ENCODE peak calls at places on chromosomes 13 and 19, in four cellular contexts. One of them, this sample, is unnamed.
A peak's percentile ranks its signal among the peaks of the same experiment; 100 is the strongest.

GRCh38 chr19:17471410-17472125 is 1.2 kb downstream of the SLC27A1 start:
- DNase-seq in psoas muscle: no peak
- DNase-seq in activated B cell treated with CpG ODN at 0.5 μM for 24 hours: no peak
- DNase-seq in mesothelial cell of epicardium: no peak
- DNase-seq in this sample: no peak

GRCh38 chr13:51153527-51153926 is 42.5 kb upstream of the C13orf42 start:
- DNase-seq in mesothelial cell of epicardium: no peak
- DNase-seq in activated B cell treated with CpG ODN at 0.5 μM for 24 hours: no peak
- DNase-seq in psoas muscle: no peak
- DNase-seq in this sample: peak; percentile 25

GRCh38 chr13:107864543-107865460 is 350.5 kb downstream of the LIG4 start:
- DNase-seq in mesothelial cell of epicardium: peak; percentile 52
- DNase-seq in activated B cell treated with CpG ODN at 0.5 μM for 24 hours: no peak
- DNase-seq in psoas muscle: no peak
- DNase-seq in this sample: no peak

GRCh38 chr19:10620786-10621185 is 4.6 kb upstream of the SLC44A2 start:
- DNase-seq in mesothelial cell of epicardium: no peak
- DNase-seq in activated B cell treated with CpG ODN at 0.5 μM for 24 hours: no peak
- DNase-seq in psoas muscle: no peak
- DNase-seq in this sample: no peak

GRCh38 chr19:53909471-53910169 is 542 bp downstream of the CACNG7 start:
- DNase-seq in psoas muscle: peak; percentile 33
- DNase-seq in activated B cell treated with CpG ODN at 0.5 μM for 24 hours: no peak
- DNase-seq in mesothelial cell of epicardium: no peak
- DNase-seq in this sample: no peak

GRCh38 chr13:41224113-41225110 is 30.0 kb upstream of the KBTBD7 start:
- DNase-seq in psoas muscle: no peak
- DNase-seq in mesothelial cell of epicardium: no peak
- DNase-seq in activated B cell treated with CpG ODN at 0.5 μM for 24 hours: no peak
- DNase-seq in this sample: no peak

GRCh38 chr19:38734426-38735256 is 9.6 kb downstream of the CAPN12 start:
- DNase-seq in psoas muscle: peak; percentile 62
- DNase-seq in mesothelial cell of epicardium: no peak
- DNase-seq in activated B cell treated with CpG ODN at 0.5 μM for 24 hours: peak; percentile 38
- DNase-seq in this sample: no peak

GRCh38 chr13:64289702-64290101 is 2874.1 kb upstream of the PCDH20 start:
- DNase-seq in activated B cell treated with CpG ODN at 0.5 μM for 24 hours: no peak
- DNase-seq in psoas muscle: no peak
- DNase-seq in mesothelial cell of epicardium: no peak
- DNase-seq in this sample: no peak

GRCh38 chr19:34904846-34905527 is 21.7 kb upstream of the ZNF30 start:
- DNase-seq in psoas muscle: no peak
- DNase-seq in activated B cell treated with CpG ODN at 0.5 μM for 24 hours: no peak
- DNase-seq in mesothelial cell of epicardium: no peak
- DNase-seq in this sample: no peak

GRCh38 chr13:27425918-27426630 is 1.7 kb downstream of the GTF3A start:
- DNase-seq in mesothelial cell of epicardium: peak; percentile 47
- DNase-seq in psoas muscle: peak; percentile 88
- DNase-seq in activated B cell treated with CpG ODN at 0.5 μM for 24 hours: peak; percentile 60
- DNase-seq in this sample: no peak

GRCh38 chr13:80979035-80979641 is 638.2 kb upstream of the SPRY2 start:
- DNase-seq in mesothelial cell of epicardium: peak; percentile 42
- DNase-seq in psoas muscle: no peak
- DNase-seq in activated B cell treated with CpG ODN at 0.5 μM for 24 hours: no peak
- DNase-seq in this sample: no peak

GRCh38 chr19:3285647-3286176 is 61.3 kb downstream of the CELF5 start:
- DNase-seq in mesothelial cell of epicardium: peak; percentile 53
- DNase-seq in activated B cell treated with CpG ODN at 0.5 μM for 24 hours: no peak
- DNase-seq in psoas muscle: peak; percentile 50
- DNase-seq in this sample: no peak

GRCh38 chr19:54388001-54388802 is 23.5 kb upstream of the LAIR1 start:
- DNase-seq in psoas muscle: no peak
- DNase-seq in mesothelial cell of epicardium: no peak
- DNase-seq in activated B cell treated with CpG ODN at 0.5 μM for 24 hours: no peak
- DNase-seq in this sample: no peak

GRCh38 chr19:53813996-53814395 is 10.1 kb downstream of the NLRP12 start:
- DNase-seq in activated B cell treated with CpG ODN at 0.5 μM for 24 hours: no peak
- DNase-seq in psoas muscle: no peak
- DNase-seq in mesothelial cell of epicardium: no peak
- DNase-seq in this sample: no peak

GRCh38 chr13:111345682-111346081 is 25.2 kb downstream of the TEX29 start:
- DNase-seq in psoas muscle: no peak
- DNase-seq in activated B cell treated with CpG ODN at 0.5 μM for 24 hours: no peak
- DNase-seq in mesothelial cell of epicardium: no peak
- DNase-seq in this sample: peak; percentile 60

GRCh38 chr13:113460064-113460555 is 6.8 kb upstream of the ADPRHL1 start:
- DNase-seq in mesothelial cell of epicardium: no peak
- DNase-seq in activated B cell treated with CpG ODN at 0.5 μM for 24 hours: no peak
- DNase-seq in psoas muscle: no peak
- DNase-seq in this sample: no peak

GRCh38 chr19:16258440-16258903 is 60.8 kb downstream of the AP1M1 start:
- DNase-seq in activated B cell treated with CpG ODN at 0.5 μM for 24 hours: no peak
- DNase-seq in mesothelial cell of epicardium: no peak
- DNase-seq in psoas muscle: peak; percentile 86
- DNase-seq in this sample: no peak

GRCh38 chr19:4909172-4909896 is at the start of gene UHRF1:
- DNase-seq in activated B cell treated with CpG ODN at 0.5 μM for 24 hours: no peak
- DNase-seq in mesothelial cell of epicardium: no peak
- DNase-seq in psoas muscle: no peak
- DNase-seq in this sample: no peak

GRCh38 chr13:113146750-113147149 is 11.7 kb upstream of the PROZ start:
- DNase-seq in mesothelial cell of epicardium: no peak
- DNase-seq in psoas muscle: no peak
- DNase-seq in activated B cell treated with CpG ODN at 0.5 μM for 24 hours: no peak
- DNase-seq in this sample: peak; percentile 77

GRCh38 chr13:22235950-22236290 is 565.0 kb downstream of the FGF9 start:
- DNase-seq in activated B cell treated with CpG ODN at 0.5 μM for 24 hours: no peak
- DNase-seq in mesothelial cell of epicardium: no peak
- DNase-seq in psoas muscle: no peak
- DNase-seq in this sample: no peak

GRCh38 chr13:113665582-113666323 is 1.3 kb upstream of the GRK1 start:
- DNase-seq in activated B cell treated with CpG ODN at 0.5 μM for 24 hours: peak; percentile 11
- DNase-seq in psoas muscle: peak; percentile 41
- DNase-seq in mesothelial cell of epicardium: peak; percentile 24
- DNase-seq in this sample: no peak

GRCh38 chr19:41897181-41897580 is 14.2 kb downstream of the ARHGEF1 start:
- DNase-seq in mesothelial cell of epicardium: no peak
- DNase-seq in psoas muscle: no peak
- DNase-seq in activated B cell treated with CpG ODN at 0.5 μM for 24 hours: no peak
- DNase-seq in this sample: no peak

GRCh38 chr19:48556825-48557224 is 4.9 kb downstream of the SULT2B1 start:
- DNase-seq in activated B cell treated with CpG ODN at 0.5 μM for 24 hours: no peak
- DNase-seq in psoas muscle: no peak
- DNase-seq in mesothelial cell of epicardium: no peak
- DNase-seq in this sample: no peak

GRCh38 chr19:16608290-16608704 is 19.7 kb downstream of the MED26 start:
- DNase-seq in mesothelial cell of epicardium: no peak
- DNase-seq in activated B cell treated with CpG ODN at 0.5 μM for 24 hours: no peak
- DNase-seq in psoas muscle: peak; percentile 10
- DNase-seq in this sample: no peak

GRCh38 chr13:73198888-73199497 is 140.2 kb downstream of the KLF5 start:
- DNase-seq in activated B cell treated with CpG ODN at 0.5 μM for 24 hours: no peak
- DNase-seq in mesothelial cell of epicardium: no peak
- DNase-seq in psoas muscle: no peak
- DNase-seq in this sample: no peak

GRCh38 chr13:73879346-73880020 is 254.7 kb downstream of the KLF12 start:
- DNase-seq in mesothelial cell of epicardium: no peak
- DNase-seq in psoas muscle: no peak
- DNase-seq in activated B cell treated with CpG ODN at 0.5 μM for 24 hours: no peak
- DNase-seq in this sample: no peak

GRCh38 chr19:45670670-45671453 is 2.8 kb downstream of the GIPR start:
- DNase-seq in psoas muscle: peak; percentile 80
- DNase-seq in mesothelial cell of epicardium: peak; percentile 80
- DNase-seq in activated B cell treated with CpG ODN at 0.5 μM for 24 hours: peak; percentile 47
- DNase-seq in this sample: peak; percentile 89

GRCh38 chr13:113216165-113217056 is 7.0 kb downstream of the CUL4A start:
- DNase-seq in mesothelial cell of epicardium: no peak
- DNase-seq in activated B cell treated with CpG ODN at 0.5 μM for 24 hours: no peak
- DNase-seq in psoas muscle: peak; percentile 81
- DNase-seq in this sample: peak; percentile 66

GRCh38 chr13:36057041-36057440 is 74.1 kb downstream of the DCLK1 start:
- DNase-seq in activated B cell treated with CpG ODN at 0.5 μM for 24 hours: no peak
- DNase-seq in psoas muscle: no peak
- DNase-seq in mesothelial cell of epicardium: no peak
- DNase-seq in this sample: no peak

GRCh38 chr19:4516939-4517300 is 1.4 kb downstream of the PLIN4 start:
- DNase-seq in mesothelial cell of epicardium: no peak
- DNase-seq in psoas muscle: peak; percentile 89
- DNase-seq in activated B cell treated with CpG ODN at 0.5 μM for 24 hours: no peak
- DNase-seq in this sample: no peak

GRCh38 chr19:39347332-39348227 is 5.4 kb downstream of the SAMD4B start:
- DNase-seq in activated B cell treated with CpG ODN at 0.5 μM for 24 hours: no peak
- DNase-seq in psoas muscle: no peak
- DNase-seq in mesothelial cell of epicardium: no peak
- DNase-seq in this sample: no peak

GRCh38 chr13:31046711-31047279 is 114.3 kb downstream of the TEX26 start:
- DNase-seq in activated B cell treated with CpG ODN at 0.5 μM for 24 hours: no peak
- DNase-seq in psoas muscle: no peak
- DNase-seq in mesothelial cell of epicardium: no peak
- DNase-seq in this sample: no peak

GRCh38 chr19:40716655-40717324 is at the start of the genes COQ8B and ITPKC:
- DNase-seq in activated B cell treated with CpG ODN at 0.5 μM for 24 hours: peak; percentile 100
- DNase-seq in psoas muscle: peak; percentile 100
- DNase-seq in mesothelial cell of epicardium: peak; percentile 100
- DNase-seq in this sample: peak; percentile 99
- TF ChIP-seq CTCF in activated B cell treated with CpG ODN at 0.5 μM for 24 hours: no peak
- TF ChIP-seq CTCF in psoas muscle: peak; percentile 32
- TF ChIP-seq CTCF in mesothelial cell of epicardium: no peak
- TF ChIP-seq CTCF in this sample: peak; percentile 32

GRCh38 chr19:6279931-6280591 is at the start of gene MLLT1:
- DNase-seq in psoas muscle: peak; percentile 99
- DNase-seq in mesothelial cell of epicardium: peak; percentile 97
- DNase-seq in activated B cell treated with CpG ODN at 0.5 μM for 24 hours: peak; percentile 95
- DNase-seq in this sample: peak; percentile 99
- TF ChIP-seq CTCF in psoas muscle: peak; percentile 80
- TF ChIP-seq CTCF in mesothelial cell of epicardium: peak; percentile 74
- TF ChIP-seq CTCF in activated B cell treated with CpG ODN at 0.5 μM for 24 hours: peak; percentile 36
- TF ChIP-seq CTCF in this sample: peak; percentile 93

GRCh38 chr13:59178344-59178743 is 985.4 kb downstream of the DIAPH3 start:
- DNase-seq in psoas muscle: no peak
- DNase-seq in mesothelial cell of epicardium: no peak
- DNase-seq in activated B cell treated with CpG ODN at 0.5 μM for 24 hours: no peak
- DNase-seq in this sample: no peak

GRCh38 chr13:59182241-59182640 is 981.5 kb downstream of the DIAPH3 start:
- DNase-seq in mesothelial cell of epicardium: no peak
- DNase-seq in activated B cell treated with CpG ODN at 0.5 μM for 24 hours: no peak
- DNase-seq in psoas muscle: no peak
- DNase-seq in this sample: no peak

GRCh38 chr13:59172076-59172475 is 991.7 kb downstream of the DIAPH3 start:
- DNase-seq in psoas muscle: no peak
- DNase-seq in mesothelial cell of epicardium: no peak
- DNase-seq in activated B cell treated with CpG ODN at 0.5 μM for 24 hours: no peak
- DNase-seq in this sample: no peak

GRCh38 chr13:59176775-59177174 is 987.0 kb downstream of the DIAPH3 start:
- DNase-seq in psoas muscle: no peak
- DNase-seq in mesothelial cell of epicardium: no peak
- DNase-seq in activated B cell treated with CpG ODN at 0.5 μM for 24 hours: no peak
- DNase-seq in this sample: no peak
- TF ChIP-seq CTCF in psoas muscle: no peak
- TF ChIP-seq CTCF in mesothelial cell of epicardium: peak; percentile 45
- TF ChIP-seq CTCF in activated B cell treated with CpG ODN at 0.5 μM for 24 hours: no peak
- TF ChIP-seq CTCF in this sample: no peak

GRCh38 chr13:56561327-56561726 is 579.4 kb upstream of the PRR20A start:
- DNase-seq in mesothelial cell of epicardium: no peak
- DNase-seq in psoas muscle: no peak
- DNase-seq in activated B cell treated with CpG ODN at 0.5 μM for 24 hours: no peak
- DNase-seq in this sample: no peak
- TF ChIP-seq CTCF in mesothelial cell of epicardium: no peak
- TF ChIP-seq CTCF in psoas muscle: no peak
- TF ChIP-seq CTCF in activated B cell treated with CpG ODN at 0.5 μM for 24 hours: no peak
- TF ChIP-seq CTCF in this sample: no peak

DNA sequence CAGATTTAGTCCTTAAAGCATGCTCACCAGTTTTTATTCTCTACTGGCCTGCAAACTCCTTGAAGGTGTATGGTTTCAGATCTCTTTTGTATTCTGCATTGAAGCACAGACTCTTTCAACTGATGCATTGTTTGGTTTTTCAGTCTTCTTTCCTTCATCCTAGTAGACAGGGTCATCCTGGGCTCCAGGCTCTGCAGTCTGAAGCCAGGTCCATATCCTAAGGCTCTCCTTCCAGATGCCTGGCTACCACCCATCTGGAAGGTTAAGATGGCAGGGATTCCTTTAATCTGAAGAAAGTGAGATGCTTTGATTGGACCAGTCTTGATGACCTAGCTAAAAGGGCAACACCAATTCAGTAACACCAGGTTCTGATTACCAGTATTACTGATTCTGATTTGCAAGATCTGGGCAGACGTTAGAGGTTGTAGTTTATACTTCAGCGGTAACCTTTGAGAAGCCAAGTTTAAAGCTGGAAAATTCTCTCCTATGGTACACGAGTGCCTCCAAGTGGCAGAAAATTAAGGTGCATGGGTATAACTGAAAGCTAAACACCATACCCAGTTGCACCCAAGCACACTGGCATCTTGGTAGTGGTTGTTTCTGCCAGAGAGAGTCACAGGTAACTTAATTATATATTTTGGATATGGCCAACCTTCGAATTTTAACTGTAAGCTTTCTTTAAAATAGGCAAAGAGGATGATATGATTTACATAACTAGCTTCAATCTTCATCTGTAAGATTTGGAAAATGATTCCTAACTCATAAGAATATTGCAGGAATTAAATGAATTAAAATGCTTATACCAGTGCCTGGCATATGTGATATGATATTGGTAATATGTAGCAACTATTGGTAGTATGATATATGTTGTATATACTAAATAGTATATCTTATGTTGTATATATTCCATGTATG is 1651.9 kb upstream of the MIR17HG start:
- DNase-seq in psoas muscle: no peak
- DNase-seq in activated B cell treated with CpG ODN at 0.5 μM for 24 hours: no peak
- DNase-seq in mesothelial cell of epicardium: peak; percentile 73
- DNase-seq in this sample: no peak
- TF ChIP-seq CTCF in psoas muscle: peak; percentile 26
- TF ChIP-seq CTCF in activated B cell treated with CpG ODN at 0.5 μM for 24 hours: no peak
- TF ChIP-seq CTCF in mesothelial cell of epicardium: peak; percentile 69
- TF ChIP-seq CTCF in this sample: peak; percentile 89

GRCh38 chr19:30669329-30670010 is 297.3 kb downstream of the ZNF536 start:
- DNase-seq in psoas muscle: peak; percentile 75
- DNase-seq in mesothelial cell of epicardium: peak; percentile 87
- DNase-seq in activated B cell treated with CpG ODN at 0.5 μM for 24 hours: no peak
- DNase-seq in this sample: peak; percentile 89
- TF ChIP-seq CTCF in psoas muscle: peak; percentile 69
- TF ChIP-seq CTCF in mesothelial cell of epicardium: peak; percentile 87
- TF ChIP-seq CTCF in activated B cell treated with CpG ODN at 0.5 μM for 24 hours: no peak
- TF ChIP-seq CTCF in this sample: peak; percentile 80

This sample was measured in osteocyte.